ENCODE peak calls at places on chromosomes 1 and 21, in ten cellular contexts. M is stimulated activated CD8-positive, alpha-beta memory T cell treated with anti-CD3 and anti-CD28 coated beads, Interleukin-4, amount 100 ng/mL, for 24 hours; S is fibroblast of pulmonary artery; F is heart left ventricle; X is stimulated activated CD4-positive, alpha-beta T cell treated with anti-CD3 and anti-CD28 coated beads, Interleukin-2, amount 100 ng/mL, for 48 hours; D is endothelial cell; H is HTR-8/SVneo; A is activated CD4-positive, alpha-beta T cell treated with anti-CD3 and anti-CD28 coated beads for 4 hours; K is NCI-H748 treated with DMSO at 0.1 percent for 48 hours; R is stomach. J is an unnamed sample.

GRCh38 chr1:213369465-213369864 is 318.4 kb downstream of the RPS6KC1 start:
- DNase-seq in R (no peak), M (no peak), K (no peak), H (no peak), F (no peak), D (no peak), X (no peak), A (no peak), S (no peak), J (no peak)

GRCh38 chr21:20971296-20971921 is 26.8 kb upstream of the NCAM2 start:
- DNase-seq in K (peak; percentile 40), S (peak; percentile 69), R (no peak), A (no peak), X (peak; percentile 11), D (peak; percentile 51), M (no peak), H (peak; percentile 33), F (peak; percentile 48), J (peak; percentile 23)

GRCh38 chr1:82451191-82451590 is 650.5 kb downstream of the ADGRL2 start:
- DNase-seq in R (no peak), X (no peak), M (no peak), A (no peak), F (no peak), K (no peak), D (no peak), S (no peak), H (no peak), J (no peak)

GRCh38 chr1:15691434-15692032 is 7.4 kb downstream of the PLEKHM2 start:
- DNase-seq in D (no peak), K (no peak), S (peak; percentile 33), A (no peak), H (no peak), M (no peak), X (no peak), R (no peak), F (peak; percentile 76), J (no peak)

GRCh38 chr1:223620297-223620900 is 45.1 kb downstream of the CAPN8 start:
- DNase-seq in F (no peak), X (no peak), S (no peak), D (no peak), K (no peak), H (no peak), M (no peak), A (no peak), R (no peak), J (no peak)

GRCh38 chr21:10639123-10639522 is 117.7 kb downstream of the TPTE start:
- DNase-seq in S (no peak), M (no peak), A (no peak), K (no peak), F (no peak), R (no peak), H (no peak), D (no peak), X (no peak), J (no peak)

GRCh38 chr1:2850502-2850901 is 49.0 kb upstream of the TTC34 start:
- DNase-seq in F (peak; percentile 9), D (no peak), S (no peak), X (no peak), M (no peak), A (no peak), H (no peak), K (no peak), R (no peak), J (no peak)

GRCh38 chr1:230127105-230128054 is 60.3 kb downstream of the GALNT2 start:
- DNase-seq in D (no peak), A (peak; percentile 46), X (no peak), K (peak; percentile 11), F (no peak), R (no peak), H (no peak), M (peak; percentile 40), S (no peak), J (peak; percentile 63)

GRCh38 chr1:233791372-233791703 is 113.1 kb upstream of the SLC35F3 start:
- DNase-seq in A (no peak), H (no peak), X (no peak), R (no peak), K (no peak), F (no peak), M (no peak), D (no peak), S (no peak), J (no peak)

GRCh38 chr1:41368384-41368783 is 7.2 kb downstream of the FOXO6 start:
- DNase-seq in H (no peak), F (no peak), A (no peak), M (no peak), K (no peak), X (no peak), R (no peak), D (no peak), S (no peak), J (no peak)

GRCh38 chr1:197321821-197322220 is 53.8 kb downstream of the CRB1 start:
- DNase-seq in S (no peak), X (no peak), D (no peak), F (no peak), M (no peak), A (no peak), H (no peak), R (no peak), K (no peak), J (no peak)

GRCh38 chr1:106883208-106883607 is 173.3 kb upstream of the PRMT6 start:
- DNase-seq in F (no peak), M (no peak), K (no peak), X (no peak), H (no peak), R (no peak), A (no peak), D (no peak), S (no peak), J (no peak)

GRCh38 chr1:169062152-169062551 is 44.3 kb upstream of the ATP1B1 start:
- DNase-seq in R (no peak), H (no peak), M (no peak), F (no peak), D (no peak), S (no peak), K (no peak), X (no peak), A (no peak), J (no peak)

GRCh38 chr21:36705679-36706481 is 7.0 kb downstream of the SIM2 start:
- DNase-seq in S (no peak), A (no peak), M (no peak), X (no peak), H (no peak), D (no peak), K (no peak), F (no peak), R (no peak), J (peak; percentile 10)

GRCh38 chr1:232473319-232473718 is 156.6 kb downstream of the SIPA1L2 start:
- DNase-seq in A (no peak), H (no peak), K (no peak), D (no peak), M (no peak), S (peak; percentile 58), R (no peak), F (no peak), X (no peak), J (no peak)

GRCh38 chr1:232414100-232414499 is 215.8 kb downstream of the SIPA1L2 start:
- DNase-seq in K (no peak), A (no peak), X (no peak), M (no peak), R (no peak), D (no peak), S (no peak), H (no peak), F (no peak), J (no peak)

GRCh38 chr1:206575165-206575893 is 36.9 kb downstream of the EIF2D start:
- DNase-seq in D (no peak), R (peak; percentile 43), M (no peak), H (peak; percentile 53), A (no peak), K (no peak), F (peak; percentile 70), S (peak; percentile 98), X (no peak), J (no peak)

GRCh38 chr1:2133879-2134215 is 60.7 kb downstream of the FAAP20 start:
- DNase-seq in H (no peak), K (no peak), S (no peak), D (no peak), A (no peak), R (no peak), M (no peak), F (no peak), X (no peak), J (no peak)

GRCh38 chr1:90902672-90903071 is 119.2 kb downstream of the ZNF644 start:
- DNase-seq in D (no peak), F (no peak), S (no peak), H (no peak), R (no peak), M (no peak), K (no peak), A (no peak), X (no peak), J (no peak)

GRCh38 chr1:150528997-150529396 is 13.4 kb downstream of the FALEC start:
- DNase-seq in R (no peak), S (peak; percentile 53), X (no peak), H (no peak), D (no peak), M (no peak), A (no peak), F (no peak), K (no peak), J (no peak)